ENCODE peak calls at places on chromosomes 7 and 10, in seven cellular contexts. B is B cell; O is breast epithelium; A is ascending aorta; M is GM12865; R is neural progenitor cell; C is CD8-positive, alpha-beta T cell. I is an unnamed sample.

GRCh38 chr7:155466814-155467675 is 9.1 kb downstream of the EN2 start:
- DNase-seq in O (no peak), C (no peak), B (no peak), A (no peak), R (peak), M (peak), I (peak)

GRCh38 chr7:111842489-111842888 is 280.2 kb upstream of the IMMP2L start:
- DNase-seq in C (no peak), M (peak), B (no peak), A (no peak), R (no peak), O (no peak), I (no peak)

GRCh38 chr10:90983940-90984549 is 63.2 kb upstream of the ANKRD1 start:
- DNase-seq in M (no peak), B (no peak), O (no peak), C (no peak), R (no peak), A (no peak), I (no peak)

GRCh38 chr10:80260295-80261243 is 28.9 kb downstream of the MAT1A start:
- DNase-seq in M (peak), C (no peak), B (no peak), A (no peak), O (peak), R (peak), I (peak)

GRCh38 chr10:102540023-102540422 is 36.3 kb downstream of the SUFU start:
- DNase-seq in A (no peak), R (no peak), M (peak), C (no peak), O (no peak), B (no peak), I (no peak)

GRCh38 chr10:33392706-33393105 is 58.2 kb upstream of the NRP1 start:
- DNase-seq in A (no peak), O (no peak), R (no peak), M (no peak), C (no peak), B (no peak), I (no peak)

GRCh38 chr7:2386964-2387669 is 16.3 kb upstream of the CHST12 start:
- DNase-seq in C (no peak), B (no peak), M (no peak), A (no peak), R (peak), O (no peak), I (no peak)

GRCh38 chr7:129072410-129073063 is 17.6 kb upstream of the TNPO3 start:
- DNase-seq in O (no peak), C (no peak), B (no peak), R (no peak), A (no peak), M (peak), I (no peak)

GRCh38 chr10:11237571-11237970 is 219.9 kb downstream of the CELF2 start:
- DNase-seq in R (no peak), A (no peak), B (no peak), C (no peak), M (peak), O (no peak), I (no peak)

GRCh38 chr10:104736006-104736405 is 94.9 kb downstream of the SORCS3 start:
- DNase-seq in R (no peak), A (no peak), B (no peak), C (no peak), O (no peak), M (no peak), I (no peak)

GRCh38 chr10:127145173-127145572 is 51.2 kb downstream of the INSYN2A start:
- DNase-seq in B (no peak), R (no peak), O (no peak), C (no peak), A (no peak), M (no peak), I (no peak)

GRCh38 chr10:95229724-95230627 is 35.9 kb downstream of the ACSM6 start:
- DNase-seq in M (no peak), R (peak), A (no peak), B (no peak), C (no peak), O (no peak), I (no peak)

GRCh38 chr7:130140551-130141160 is 64.5 kb downstream of the TMEM209 start:
- DNase-seq in C (no peak), M (no peak), O (no peak), B (no peak), A (no peak), R (no peak), I (no peak)

GRCh38 chr10:88974446-88975376 is 15.9 kb upstream of the FAS start:
- DNase-seq in B (no peak), M (no peak), R (no peak), A (no peak), O (no peak), C (no peak), I (no peak)

GRCh38 chr7:518630-519428 is 817 bp downstream of the PDGFA start:
- DNase-seq in M (peak), O (peak), R (peak), B (no peak), C (no peak), A (peak), I (peak)

GRCh38 chr7:157318015-157318706 is 18.6 kb upstream of the DNAJB6 start:
- DNase-seq in R (no peak), A (no peak), B (no peak), C (no peak), O (peak), M (peak), I (no peak)

GRCh38 chr7:5064391-5065106 is 18.9 kb downstream of the RBAK start:
- DNase-seq in O (no peak), A (no peak), R (no peak), B (no peak), M (peak), C (no peak), I (no peak)

GRCh38 chr7:111638048-111638447 is 75.8 kb upstream of the IMMP2L start:
- DNase-seq in B (no peak), R (no peak), M (no peak), A (no peak), C (no peak), O (no peak), I (no peak)

GRCh38 chr7:152709307-152710133 is 33.6 kb upstream of the XRCC2 start:
- DNase-seq in R (peak), B (no peak), O (no peak), C (no peak), M (no peak), A (no peak), I (no peak)

GRCh38 chr10:23196201-23196600 is 4.1 kb downstream of the PTF1A start:
- DNase-seq in R (no peak), B (no peak), A (no peak), O (no peak), M (no peak), C (no peak), I (no peak)

GRCh38 chr7:91311844-91312243 is 47.6 kb downstream of the FZD1 start:
- DNase-seq in O (no peak), A (no peak), R (no peak), B (no peak), C (no peak), M (no peak), I (no peak)

GRCh38 chr7:523436-524336 is 4.0 kb upstream of the PDGFA start:
- DNase-seq in R (peak), O (no peak), M (no peak), A (no peak), C (no peak), B (no peak), I (no peak)

GRCh38 chr7:158265743-158266080 is 321.9 kb downstream of the PTPRN2 start:
- DNase-seq in R (no peak), O (no peak), B (no peak), C (no peak), A (no peak), M (no peak), I (no peak)

GRCh38 chr7:82017334-82017943 is 247.6 kb upstream of the HGF start:
- DNase-seq in R (peak), A (no peak), O (no peak), M (peak), B (no peak), C (no peak), I (no peak)

GRCh38 chr10:17430647-17431355 is 23.6 kb downstream of the ST8SIA6 start:
- DNase-seq in O (peak), R (peak), C (no peak), A (peak), B (peak), M (peak), I (peak)

GRCh38 chr10:19325581-19325980 is 277.0 kb downstream of the MALRD1 start:
- DNase-seq in M (no peak), O (no peak), R (no peak), A (no peak), B (no peak), C (no peak), I (no peak)

GRCh38 chr7:86963599-86964230 is 95.7 kb downstream of the ELAPOR2 start:
- DNase-seq in B (no peak), R (peak), O (no peak), A (no peak), C (no peak), M (peak), I (no peak)

GRCh38 chr7:111107989-111108388 is 17.1 kb downstream of the LRRN3 start:
- DNase-seq in O (no peak), R (no peak), M (no peak), B (no peak), C (no peak), A (no peak), I (no peak)

GRCh38 chr10:48554668-48555067 is 50.2 kb downstream of the ARHGAP22 start:
- DNase-seq in R (no peak), B (no peak), O (no peak), M (no peak), A (no peak), C (no peak), I (no peak)

GRCh38 chr10:124670849-124671248 is 73.3 kb downstream of the FAM53B start:
- DNase-seq in R (no peak), M (no peak), O (no peak), B (no peak), C (no peak), A (no peak), I (no peak)

GRCh38 chr10:124672181-124672638 is 72.0 kb downstream of the FAM53B start:
- DNase-seq in R (peak), M (no peak), B (no peak), A (no peak), O (no peak), C (no peak), I (no peak)

GRCh38 chr10:124669141-124669823 is 74.9 kb downstream of the FAM53B start:
- DNase-seq in R (no peak), B (no peak), C (no peak), A (no peak), M (no peak), O (no peak), I (no peak)

GRCh38 chr10:124669824-124670654 is 74.1 kb downstream of the FAM53B start:
- DNase-seq in R (no peak), C (no peak), O (no peak), A (no peak), B (no peak), M (no peak), I (no peak)

GRCh38 chr10:124671486-124672075 is 72.6 kb downstream of the FAM53B start:
- DNase-seq in B (no peak), A (no peak), R (peak), C (no peak), M (no peak), O (no peak), I (peak)
- TF ChIP-seq CTCF in B (no peak), A (no peak), R (peak), C (no peak), M (no peak), O (peak), I (peak)

DNA sequence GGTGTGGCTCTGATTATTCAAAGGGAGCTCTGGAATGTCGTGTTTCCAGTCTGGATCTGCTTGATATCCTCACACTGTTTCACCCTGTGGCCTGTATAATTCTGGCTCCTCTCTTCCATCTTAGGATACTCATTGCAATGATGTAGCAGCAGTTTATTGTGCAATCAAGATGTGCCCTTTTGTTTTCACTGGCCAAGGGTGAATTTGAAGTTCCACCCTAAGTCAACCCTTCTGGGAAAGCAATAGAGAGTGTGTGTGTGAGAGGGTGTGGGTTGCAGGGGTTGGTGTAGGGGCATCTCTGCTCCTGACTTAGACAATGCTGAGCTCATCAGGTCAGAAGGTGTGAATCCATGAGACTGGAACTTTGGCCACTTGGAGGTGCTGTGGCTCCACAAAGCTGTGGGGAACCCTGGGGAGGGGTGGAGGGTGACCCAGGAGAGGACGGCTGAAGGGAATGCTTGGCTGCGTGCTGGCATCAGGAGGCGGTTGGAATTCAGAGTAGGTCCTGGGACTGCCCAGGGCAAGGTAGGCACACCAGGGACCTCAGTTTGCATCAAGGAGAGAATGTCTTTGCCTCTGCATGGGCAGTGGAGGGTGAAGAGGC is 118.0 kb upstream of the PRSS58 start:
- DNase-seq in O (no peak), A (no peak), C (no peak), R (peak), B (no peak), M (no peak), I (peak)
- TF ChIP-seq CTCF in O (peak), A (no peak), C (no peak), R (peak), B (no peak), M (no peak), I (peak)

DNA sequence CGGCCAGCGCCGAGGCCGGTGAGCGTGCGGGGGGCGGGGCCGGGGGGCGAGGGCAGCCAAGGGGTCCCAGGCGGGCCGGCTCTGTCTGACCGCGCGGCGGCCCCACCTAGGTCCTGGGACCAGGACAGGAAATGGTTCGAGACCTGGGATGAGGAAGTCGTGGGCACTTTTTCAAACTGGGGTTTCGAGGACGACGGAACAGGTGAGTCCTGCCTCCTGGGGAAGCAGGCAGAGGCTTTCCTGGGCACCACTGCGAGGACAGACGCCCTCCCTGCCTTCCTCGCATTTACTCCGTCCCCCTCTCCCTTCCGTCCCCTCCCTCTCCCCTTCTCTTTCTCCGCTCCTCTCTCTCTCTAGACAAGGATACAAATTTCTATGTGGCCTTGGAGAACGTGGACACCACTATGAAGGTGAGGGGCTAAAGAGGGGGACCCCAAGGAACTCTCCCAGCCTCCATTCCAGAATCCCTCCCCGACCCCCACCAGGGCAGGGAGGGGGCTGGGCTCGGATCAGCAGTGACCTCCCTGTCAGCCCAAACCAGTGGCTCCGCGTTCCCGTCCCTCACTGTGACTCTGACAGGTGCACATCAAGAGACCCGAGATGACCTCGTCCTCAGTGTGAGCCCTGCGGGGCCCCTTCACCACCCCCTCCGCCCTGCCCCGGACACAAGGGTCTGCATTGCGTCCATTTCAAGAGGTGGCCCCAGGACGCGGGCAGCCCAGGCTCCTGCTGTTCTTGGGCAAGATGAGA is 2.6 kb upstream of the MUC12 start:
- DNase-seq in A (no peak), M (no peak), O (no peak), B (no peak), C (no peak), R (peak), I (no peak)
- TF ChIP-seq CTCF in A (no peak), M (no peak), O (no peak), B (peak), C (no peak), R (no peak), I (no peak)

GRCh38 chr7:123583821-123584220 is 17.8 kb upstream of the ASB15 start:
- DNase-seq in R (no peak), B (no peak), C (no peak), A (no peak), M (no peak), O (no peak), I (no peak)

GRCh38 chr7:123580406-123581161 is 21.0 kb upstream of the ASB15 start:
- DNase-seq in M (peak), R (peak), O (no peak), B (no peak), A (no peak), C (no peak), I (peak)

GRCh38 chr7:123581162-123581459 is 20.5 kb upstream of the ASB15 start:
- DNase-seq in C (no peak), A (no peak), R (no peak), B (no peak), O (no peak), M (no peak), I (no peak)
- TF ChIP-seq CTCF in C (no peak), A (no peak), R (no peak), B (peak), O (peak), M (no peak), I (no peak)

DNA sequence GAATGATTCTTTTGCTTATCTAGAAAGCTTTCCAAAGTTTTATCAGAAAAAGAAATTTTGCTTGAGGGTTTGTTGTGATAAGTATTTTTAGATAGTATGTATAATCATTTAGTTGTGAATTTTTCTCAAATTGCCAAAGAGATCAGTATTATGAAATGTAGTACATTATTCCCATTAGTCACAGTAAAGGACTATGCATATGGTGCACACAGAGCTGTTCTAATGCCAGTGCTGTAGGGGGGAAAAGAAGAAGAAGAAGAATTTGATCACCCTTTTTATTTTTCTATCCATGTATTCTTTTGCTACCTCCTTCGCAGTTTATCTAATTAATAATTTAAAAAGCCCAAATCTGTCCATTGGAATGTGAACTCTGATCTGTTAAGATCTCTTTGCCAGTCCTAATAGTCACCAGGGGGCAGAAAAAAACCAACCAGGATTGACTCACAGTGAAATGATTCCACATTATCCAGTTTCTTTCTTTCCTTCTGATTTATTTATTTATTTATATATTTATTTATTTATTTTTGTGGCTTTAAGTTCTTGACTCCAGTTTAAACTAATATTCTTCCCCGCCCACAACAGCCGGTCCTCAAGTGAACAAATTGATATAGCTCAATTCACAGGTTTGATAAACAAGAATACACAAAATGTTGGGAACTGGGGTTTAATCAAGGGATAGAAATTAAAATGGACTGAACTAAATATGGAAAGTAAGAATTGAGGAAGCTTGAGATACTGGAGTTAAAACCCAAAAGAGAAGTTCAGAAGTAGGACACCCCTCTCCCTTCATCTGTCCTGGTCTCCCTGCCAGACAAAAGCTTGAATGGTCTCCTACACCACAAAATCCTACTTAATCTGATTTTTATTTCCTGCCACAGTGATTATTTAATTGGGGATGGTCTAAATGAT is 4.9 kb downstream of the RBM20 start:
- DNase-seq in O (no peak), R (no peak), A (no peak), B (no peak), M (no peak), C (no peak), I (no peak)
- TF ChIP-seq CTCF in O (no peak), R (no peak), A (no peak), B (no peak), M (no peak), C (no peak), I (no peak)

DNA sequence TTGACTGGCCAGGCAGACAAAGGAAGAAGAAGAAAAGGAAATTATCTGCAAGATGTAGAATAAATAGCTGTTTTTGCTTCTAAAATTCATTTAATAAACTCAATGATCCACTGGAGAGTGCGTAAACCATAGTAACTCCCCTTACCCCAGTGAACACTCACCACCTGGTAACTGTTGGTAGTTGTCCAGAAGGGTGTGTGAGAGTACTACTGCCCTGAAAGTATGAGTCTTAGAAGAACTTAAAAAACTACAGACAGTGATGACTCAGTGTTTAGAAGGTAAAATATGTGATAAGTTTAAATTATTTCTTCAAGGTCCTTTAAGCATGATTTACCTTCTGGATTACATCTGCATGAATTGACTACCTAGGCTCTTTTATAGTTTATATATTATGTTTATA is 53.0 kb upstream of the SEMA3A start:
- DNase-seq in M (peak), C (no peak), A (no peak), R (no peak), O (no peak), B (no peak), I (no peak)
- TF ChIP-seq CTCF in M (no peak), C (no peak), A (no peak), R (no peak), O (no peak), B (no peak), I (no peak)